ENCODE peak calls at places on chromosomes 2 and 18, in five cellular contexts. Y, T, D, E and S are unnamed samples.

GRCh38 chr2:199596549-199596948 is 138.8 kb upstream of the SATB2 start:
- DNase-seq in T (peak), D (no peak), Y (no peak), E (no peak), S (no peak)

GRCh38 chr2:201900362-201900761 is 94.0 kb downstream of the CDK15 start:
- DNase-seq in Y (no peak), D (no peak), T (no peak), E (no peak), S (no peak)

GRCh38 chr2:207316906-207317305 is 151.2 kb upstream of the KLF7 start:
- DNase-seq in D (no peak), T (no peak), Y (no peak), E (no peak), S (no peak)

GRCh38 chr18:44771957-44772917 is 91.5 kb downstream of the SETBP1 start:
- DNase-seq in Y (no peak), D (no peak), T (no peak), E (no peak), S (no peak)

GRCh38 chr2:56753182-56753581 is 569.4 kb downstream of the CCDC85A start:
- DNase-seq in Y (no peak), E (no peak), D (no peak), T (no peak), S (no peak)

GRCh38 chr2:33709986-33710385 is 110.9 kb upstream of the FAM98A start:
- DNase-seq in T (no peak), Y (no peak), E (no peak), D (no peak), S (no peak)

GRCh38 chr2:76563730-76564129 is 853.0 kb upstream of the GCFC2 start:
- DNase-seq in Y (no peak), T (no peak), E (no peak), D (no peak), S (no peak)

GRCh38 chr2:13650586-13651180 is 933.9 kb downstream of the TRIB2 start:
- DNase-seq in D (no peak), T (no peak), E (no peak), Y (no peak), S (peak)

GRCh38 chr2:143901185-143901842 is 618.6 kb downstream of the ZEB2 start:
- DNase-seq in T (peak), D (no peak), Y (no peak), E (no peak), S (no peak)

GRCh38 chr2:233795735-233796171 is 17.6 kb downstream of the MROH2A start:
- DNase-seq in D (no peak), T (no peak), Y (no peak), E (no peak), S (no peak)

GRCh38 chr2:237729681-237730475 is 68.7 kb upstream of the RBM44 start:
- DNase-seq in E (no peak), T (no peak), Y (no peak), D (no peak), S (no peak)

GRCh38 chr2:108607706-108608301 is 73.5 kb downstream of the LIMS1 start:
- DNase-seq in E (no peak), T (no peak), Y (peak), D (peak), S (no peak)

GRCh38 chr2:199798881-199799580 is 52.0 kb downstream of the FTCDNL1 start:
- DNase-seq in Y (no peak), D (no peak), E (no peak), T (no peak), S (no peak)

GRCh38 chr18:46042571-46043123 is 29.4 kb downstream of the PSTPIP2 start:
- DNase-seq in D (no peak), T (no peak), Y (no peak), E (no peak), S (no peak)

GRCh38 chr2:189570565-189570964 is 10.0 kb downstream of the SLC40A1 start:
- DNase-seq in Y (no peak), T (no peak), D (no peak), E (no peak), S (no peak)

GRCh38 chr2:140013556-140014270 is 1233.5 kb upstream of the NXPH2 start:
- DNase-seq in T (no peak), E (no peak), Y (no peak), D (no peak), S (no peak)

GRCh38 chr2:209209943-209210342 is 213.9 kb upstream of the MAP2 start:
- DNase-seq in T (no peak), Y (no peak), D (no peak), E (no peak), S (no peak)

GRCh38 chr18:33802955-33803354 is 224.9 kb downstream of the ASXL3 start:
- DNase-seq in D (no peak), E (no peak), Y (no peak), T (no peak), S (no peak)

GRCh38 chr2:25294573-25295462 is 46.9 kb downstream of the DNMT3A start:
- DNase-seq in T (peak), Y (peak), D (no peak), E (no peak), S (no peak)

GRCh38 chr18:54888933-54889332 is 60.7 kb downstream of the RAB27B start:
- DNase-seq in D (no peak), Y (no peak), E (no peak), T (no peak), S (no peak)

GRCh38 chr2:37226863-37227262 is 4.5 kb downstream of the CEBPZ start:
- DNase-seq in Y (no peak), E (no peak), D (no peak), T (no peak), S (no peak)

GRCh38 chr2:95309599-95309998 is 12.5 kb downstream of the KCNIP3 start:
- DNase-seq in Y (no peak), E (no peak), T (no peak), D (no peak), S (no peak)

GRCh38 chr2:130756041-130756720 is 841 bp downstream of the AMER3 start:
- DNase-seq in Y (peak), E (no peak), D (peak), T (no peak), S (no peak)

GRCh38 chr18:3246636-3247242 is 862 bp upstream of the MYL12A start:
- DNase-seq in D (peak), E (no peak), Y (no peak), T (no peak), S (no peak)

GRCh38 chr2:233386382-233387041 is 32.2 kb downstream of the DGKD start:
- DNase-seq in E (no peak), T (no peak), Y (no peak), D (no peak), S (no peak)

GRCh38 chr2:234678721-234679120 is 181.8 kb upstream of the ARL4C start:
- DNase-seq in D (no peak), Y (no peak), E (no peak), T (no peak), S (no peak)

GRCh38 chr2:54558188-54558975 is 102.3 kb downstream of the SPTBN1 start:
- DNase-seq in D (peak), E (no peak), T (peak), Y (peak), S (peak)

GRCh38 chr2:54558976-54559410 is 102.9 kb downstream of the SPTBN1 start:
- DNase-seq in T (no peak), D (no peak), Y (peak), E (no peak), S (peak)

GRCh38 chr2:54560146-54560881 is 104.2 kb downstream of the SPTBN1 start:
- DNase-seq in Y (peak), E (no peak), T (no peak), D (peak), S (no peak)

GRCh38 chr2:54561010-54561409 is 104.9 kb downstream of the SPTBN1 start:
- DNase-seq in E (no peak), T (no peak), Y (no peak), D (no peak), S (no peak)

GRCh38 chr2:54559593-54560145 is 103.5 kb downstream of the SPTBN1 start:
- DNase-seq in E (no peak), D (no peak), T (no peak), Y (peak), S (no peak)
- TF ChIP-seq YY1 in E (no peak), D (no peak), T (no peak), Y (no peak), S (no peak)

GRCh38 chr2:125698280-125698679 is 957.7 kb upstream of the GYPC start:
- DNase-seq in D (peak), E (no peak), Y (no peak), T (no peak), S (no peak)

GRCh38 chr2:125696573-125696972 is 959.4 kb upstream of the GYPC start:
- DNase-seq in E (no peak), Y (no peak), D (peak), T (no peak), S (no peak)

DNA sequence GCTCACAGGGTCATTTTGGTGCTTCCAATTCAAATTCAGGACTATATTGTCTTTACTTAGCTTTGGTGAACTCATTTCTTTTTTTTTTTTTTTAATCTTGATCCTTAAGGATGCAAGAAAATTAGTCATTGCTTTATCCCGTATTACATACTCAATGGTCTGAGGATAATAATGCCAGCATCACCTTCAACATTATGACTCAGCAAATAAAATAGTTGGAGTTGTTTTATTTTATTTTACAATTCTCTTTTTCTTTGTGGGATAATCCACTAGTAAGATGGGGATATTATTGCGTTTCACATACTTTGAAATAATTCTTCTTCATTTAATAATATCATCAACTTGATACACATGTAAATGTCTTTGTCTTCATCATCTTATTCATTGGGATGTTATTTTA is 954.9 kb upstream of the GYPC start:
- DNase-seq in D (peak), E (no peak), Y (no peak), T (no peak), S (no peak)
- TF ChIP-seq YY1 in D (no peak), E (no peak), Y (no peak), T (no peak), S (no peak)

DNA sequence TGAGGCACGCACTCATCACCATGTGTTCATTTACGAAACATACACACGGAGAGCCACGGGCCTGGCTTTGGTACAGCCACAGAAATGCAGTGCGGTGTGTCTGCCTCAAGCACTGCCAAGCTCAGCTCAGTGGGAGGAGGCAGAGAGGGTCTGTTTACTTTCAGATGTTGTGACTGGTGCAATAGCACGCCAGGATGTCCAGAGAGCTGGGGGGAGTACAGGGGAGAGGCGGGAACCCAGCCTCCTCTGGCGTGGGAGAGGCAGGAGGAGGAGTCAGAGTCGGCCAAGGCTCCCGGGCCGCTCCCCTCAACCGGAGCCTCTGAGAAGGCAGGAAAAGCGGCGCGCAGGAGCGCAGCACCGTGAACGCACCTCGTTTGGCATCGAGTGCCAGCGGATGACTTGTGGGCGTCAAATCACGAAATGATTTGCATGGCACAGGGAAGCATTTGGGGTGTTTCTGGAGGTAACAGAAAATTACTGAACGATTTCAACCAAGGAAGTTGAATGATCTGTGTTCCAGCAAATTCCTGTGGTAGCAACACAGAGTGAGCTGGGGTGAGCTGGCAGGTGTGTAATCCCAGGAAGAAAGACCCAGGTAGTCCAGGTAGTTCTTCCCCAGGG is 143.0 kb downstream of the ZNF516 start:
- DNase-seq in E (no peak), D (no peak), Y (peak), T (no peak), S (no peak)
- TF ChIP-seq YY1 in E (no peak), D (no peak), Y (no peak), T (no peak), S (no peak)

GRCh38 chr2:236343400-236344161 is 79.4 kb upstream of the ASB18 start:
- DNase-seq in E (peak), D (peak), Y (peak), T (peak), S (peak)
- TF ChIP-seq YY1 in E (peak), D (no peak), Y (no peak), T (no peak), S (no peak)

GRCh38 chr2:218892693-218893348 is 12.2 kb downstream of the WNT10A start:
- DNase-seq in E (peak), D (peak), Y (peak), T (peak), S (no peak)
- TF ChIP-seq YY1 in E (peak), D (no peak), Y (no peak), T (peak), S (no peak)

DNA sequence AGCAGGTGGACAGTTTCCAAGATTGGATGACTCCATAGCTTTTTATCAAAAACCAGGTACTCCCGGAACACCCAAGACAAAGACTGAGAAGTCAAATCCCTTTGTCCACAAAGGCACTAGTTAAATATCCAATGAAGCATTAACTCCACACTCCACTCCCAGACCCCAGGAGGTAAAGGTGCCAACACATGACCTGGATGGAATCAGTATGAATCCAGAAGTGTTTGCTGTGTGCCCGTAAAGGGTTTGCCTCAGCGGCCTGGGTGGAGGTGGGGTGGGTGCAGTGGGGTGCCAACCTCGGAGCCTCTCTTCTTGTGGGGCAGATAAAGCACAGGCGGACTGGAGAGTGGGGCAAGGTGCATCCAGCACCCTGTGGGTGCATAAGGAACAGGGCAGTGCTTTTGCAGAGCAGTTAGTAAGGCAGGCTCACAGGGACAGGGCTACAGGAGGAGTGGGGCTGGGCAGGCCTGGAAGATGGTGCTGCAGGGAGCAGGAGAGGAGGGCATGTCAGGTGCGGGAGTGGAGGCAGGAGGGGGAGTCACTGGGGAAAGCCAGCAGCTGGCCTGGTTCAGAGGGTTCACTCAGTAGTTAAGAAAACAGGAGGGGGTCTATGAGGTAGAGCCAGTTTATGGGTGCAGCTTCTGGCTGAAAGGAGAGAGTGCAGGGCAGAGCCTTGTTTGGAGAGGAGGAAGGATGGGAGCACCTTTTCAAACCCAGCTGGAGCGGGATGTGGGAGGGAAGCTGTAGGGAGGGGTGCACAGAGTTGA is 208.4 kb upstream of the SMAD2 start:
- DNase-seq in T (no peak), E (no peak), Y (no peak), D (no peak), S (no peak)
- TF ChIP-seq YY1 in T (no peak), E (no peak), Y (no peak), D (no peak), S (no peak)

GRCh38 chr2:42593282-42593681 is 24.9 kb downstream of the MTA3 start:
- DNase-seq in T (no peak), D (no peak), Y (no peak), E (no peak), S (no peak)

GRCh38 chr2:42585779-42586178 is 17.3 kb downstream of the MTA3 start:
- DNase-seq in T (no peak), E (no peak), Y (no peak), D (no peak), S (no peak)

GRCh38 chr2:42590176-42590575 is 21.7 kb downstream of the MTA3 start:
- DNase-seq in Y (no peak), D (no peak), T (no peak), E (no peak), S (no peak)

GRCh38 chr2:42588158-42588557 is 19.7 kb downstream of the MTA3 start:
- DNase-seq in D (no peak), E (no peak), T (no peak), Y (no peak), S (no peak)
- TF ChIP-seq YY1 in D (no peak), E (no peak), T (no peak), Y (no peak), S (no peak)